ENCODE peak calls at places on chromosomes 4 and X, in four cellular contexts. One of them, this sample, is unnamed.

GRCh38 chr4:48069026-48069425 is 52.5 kb downstream of the NIPAL1 start:
- DNase-seq in gastrocnemius medialis: no peak
- DNase-seq in uterus: no peak
- DNase-seq in spleen: no peak
- DNase-seq in this sample: no peak

GRCh38 chr4:52372269-52372668 is 286.8 kb downstream of the USP46 start:
- DNase-seq in spleen: no peak
- DNase-seq in gastrocnemius medialis: no peak
- DNase-seq in uterus: no peak
- DNase-seq in this sample: no peak

GRCh38 chr4:182062936-182063335 is 180.3 kb upstream of the TENM3 start:
- DNase-seq in spleen: no peak
- DNase-seq in gastrocnemius medialis: no peak
- DNase-seq in uterus: no peak
- DNase-seq in this sample: no peak

GRCh38 chrX:77070108-77070918 is 376.9 kb upstream of the FGF16 start:
- DNase-seq in gastrocnemius medialis: no peak
- DNase-seq in spleen: no peak
- DNase-seq in uterus: no peak
- DNase-seq in this sample: no peak

GRCh38 chrX:139691843-139692505 is 16.0 kb downstream of the MCF2 start:
- DNase-seq in gastrocnemius medialis: no peak
- DNase-seq in spleen: peak
- DNase-seq in uterus: no peak
- DNase-seq in this sample: no peak

GRCh38 chrX:129596077-129596476 is 56.0 kb downstream of the OCRL start:
- DNase-seq in spleen: no peak
- DNase-seq in gastrocnemius medialis: no peak
- DNase-seq in uterus: no peak
- DNase-seq in this sample: no peak

GRCh38 chrX:23980063-23980462 is 46.9 kb downstream of the KLHL15 start:
- DNase-seq in gastrocnemius medialis: no peak
- DNase-seq in spleen: no peak
- DNase-seq in uterus: no peak
- DNase-seq in this sample: no peak

GRCh38 chrX:135112096-135112729 is 8.1 kb downstream of the ETDB start:
- DNase-seq in uterus: no peak
- DNase-seq in spleen: no peak
- DNase-seq in gastrocnemius medialis: no peak
- DNase-seq in this sample: no peak

GRCh38 chr4:86970447-86971354 is 35.9 kb downstream of the AFF1 start:
- DNase-seq in uterus: no peak
- DNase-seq in gastrocnemius medialis: no peak
- DNase-seq in spleen: no peak
- DNase-seq in this sample: no peak

GRCh38 chr4:44162538-44163270 is 285.9 kb downstream of the KCTD8 start:
- DNase-seq in uterus: no peak
- DNase-seq in gastrocnemius medialis: no peak
- DNase-seq in spleen: no peak
- DNase-seq in this sample: no peak

GRCh38 chrX:27186671-27187070 is 276.5 kb downstream of the PPP4R3C start:
- DNase-seq in gastrocnemius medialis: no peak
- DNase-seq in uterus: no peak
- DNase-seq in spleen: no peak
- DNase-seq in this sample: no peak

GRCh38 chr4:3269105-3269927 is 20.4 kb downstream of the MSANTD1 start:
- DNase-seq in uterus: no peak
- DNase-seq in gastrocnemius medialis: no peak
- DNase-seq in spleen: no peak
- DNase-seq in this sample: peak

GRCh38 chr4:61630548-61630947 is 430.4 kb downstream of the ADGRL3 start:
- DNase-seq in uterus: no peak
- DNase-seq in spleen: no peak
- DNase-seq in gastrocnemius medialis: no peak
- DNase-seq in this sample: no peak

GRCh38 chr4:114271031-114271430 is 291.6 kb upstream of the ARSJ start:
- DNase-seq in gastrocnemius medialis: no peak
- DNase-seq in spleen: no peak
- DNase-seq in uterus: no peak
- DNase-seq in this sample: no peak

GRCh38 chr4:145626623-145626982 is 7.4 kb downstream of the MMAA start:
- DNase-seq in uterus: no peak
- DNase-seq in spleen: no peak
- DNase-seq in gastrocnemius medialis: no peak
- DNase-seq in this sample: no peak

GRCh38 chrX:2609431-2610238 is 81.5 kb upstream of the CD99 start:
- DNase-seq in gastrocnemius medialis: no peak
- DNase-seq in uterus: no peak
- DNase-seq in spleen: no peak
- DNase-seq in this sample: no peak

GRCh38 chr4:18067031-18067430 is 45.5 kb upstream of the LCORL start:
- DNase-seq in spleen: no peak
- DNase-seq in gastrocnemius medialis: no peak
- DNase-seq in uterus: no peak
- DNase-seq in this sample: no peak

GRCh38 chrX:45505214-45505613 is 304.5 kb upstream of the DIPK2B start:
- DNase-seq in spleen: no peak
- DNase-seq in uterus: no peak
- DNase-seq in gastrocnemius medialis: no peak
- DNase-seq in this sample: no peak

GRCh38 chr4:100986360-100986868 is 360.9 kb downstream of the PPP3CA start:
- DNase-seq in spleen: peak
- DNase-seq in uterus: no peak
- DNase-seq in gastrocnemius medialis: no peak
- DNase-seq in this sample: no peak

GRCh38 chrX:994780-995179 is 217.7 kb downstream of the CRLF2 start:
- DNase-seq in gastrocnemius medialis: no peak
- DNase-seq in uterus: no peak
- DNase-seq in spleen: no peak
- DNase-seq in this sample: no peak

DNA sequence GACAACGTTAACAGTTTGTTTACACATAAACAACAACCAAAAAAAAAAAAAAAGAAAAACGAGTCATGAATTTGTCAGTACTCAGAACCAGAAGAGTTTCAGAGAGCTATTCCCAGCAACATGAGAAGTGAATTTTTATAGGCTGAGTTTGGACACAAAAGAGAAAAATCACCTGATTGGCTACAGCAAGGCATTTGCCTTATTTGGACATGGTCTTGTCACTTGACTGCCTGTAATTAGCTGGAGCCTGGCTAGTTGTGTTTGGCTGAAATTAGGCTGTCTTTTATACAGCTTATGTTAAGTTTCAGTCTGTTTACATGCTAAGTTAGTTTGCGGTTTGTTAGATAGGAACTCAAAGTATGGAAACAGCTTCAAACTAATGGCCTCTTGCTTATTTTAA is 880 bp upstream of the TEX13A start:
- DNase-seq in spleen: no peak
- DNase-seq in uterus: no peak
- DNase-seq in gastrocnemius medialis: no peak
- DNase-seq in this sample: no peak
- TF ChIP-seq POLR2A in spleen: no peak
- TF ChIP-seq POLR2A in uterus: no peak
- TF ChIP-seq POLR2A in gastrocnemius medialis: no peak
- TF ChIP-seq POLR2A in this sample: no peak

GRCh38 chrX:55028040-55028439 is 2.7 kb downstream of the ALAS2 start:
- DNase-seq in gastrocnemius medialis: no peak
- DNase-seq in spleen: no peak
- DNase-seq in uterus: no peak
- DNase-seq in this sample: no peak
- TF ChIP-seq POLR2A in gastrocnemius medialis: no peak
- TF ChIP-seq POLR2A in spleen: no peak
- TF ChIP-seq POLR2A in uterus: no peak
- TF ChIP-seq POLR2A in this sample: no peak

GRCh38 chr4:7030856-7031255 is 12.3 kb upstream of the TADA2B start:
- DNase-seq in gastrocnemius medialis: no peak
- DNase-seq in spleen: peak
- DNase-seq in uterus: no peak
- DNase-seq in this sample: no peak

GRCh38 chr4:7032591-7032990 is 10.6 kb upstream of the TADA2B start:
- DNase-seq in gastrocnemius medialis: no peak
- DNase-seq in uterus: no peak
- DNase-seq in spleen: no peak
- DNase-seq in this sample: no peak

GRCh38 chr4:7037425-7037824 is 5.7 kb upstream of the TADA2B start:
- DNase-seq in gastrocnemius medialis: no peak
- DNase-seq in uterus: no peak
- DNase-seq in spleen: peak
- DNase-seq in this sample: no peak

GRCh38 chr4:7031526-7032449 is 11.4 kb upstream of the TADA2B start:
- DNase-seq in gastrocnemius medialis: no peak
- DNase-seq in spleen: no peak
- DNase-seq in uterus: no peak
- DNase-seq in this sample: peak

GRCh38 chr4:7034262-7035081 is 8.7 kb upstream of the TADA2B start:
- DNase-seq in gastrocnemius medialis: no peak
- DNase-seq in uterus: no peak
- DNase-seq in spleen: peak
- DNase-seq in this sample: peak
- TF ChIP-seq POLR2A in gastrocnemius medialis: no peak
- TF ChIP-seq POLR2A in uterus: no peak
- TF ChIP-seq POLR2A in spleen: no peak
- TF ChIP-seq POLR2A in this sample: no peak

GRCh38 chr4:19152264-19152663 is 1099.4 kb upstream of the SLIT2 start:
- DNase-seq in spleen: no peak
- DNase-seq in uterus: no peak
- DNase-seq in gastrocnemius medialis: no peak
- DNase-seq in this sample: no peak

GRCh38 chr4:19158451-19158850 is 1093.3 kb upstream of the SLIT2 start:
- DNase-seq in gastrocnemius medialis: no peak
- DNase-seq in spleen: no peak
- DNase-seq in uterus: no peak
- DNase-seq in this sample: no peak

GRCh38 chr4:19156786-19157185 is 1094.9 kb upstream of the SLIT2 start:
- DNase-seq in gastrocnemius medialis: no peak
- DNase-seq in uterus: no peak
- DNase-seq in spleen: no peak
- DNase-seq in this sample: no peak

GRCh38 chr4:19151684-19152083 is 1100.0 kb upstream of the SLIT2 start:
- DNase-seq in gastrocnemius medialis: no peak
- DNase-seq in spleen: no peak
- DNase-seq in uterus: no peak
- DNase-seq in this sample: no peak

GRCh38 chr4:19155568-19155967 is 1096.1 kb upstream of the SLIT2 start:
- DNase-seq in uterus: no peak
- DNase-seq in gastrocnemius medialis: no peak
- DNase-seq in spleen: no peak
- DNase-seq in this sample: no peak
- TF ChIP-seq POLR2A in uterus: no peak
- TF ChIP-seq POLR2A in gastrocnemius medialis: no peak
- TF ChIP-seq POLR2A in spleen: no peak
- TF ChIP-seq POLR2A in this sample: no peak

DNA sequence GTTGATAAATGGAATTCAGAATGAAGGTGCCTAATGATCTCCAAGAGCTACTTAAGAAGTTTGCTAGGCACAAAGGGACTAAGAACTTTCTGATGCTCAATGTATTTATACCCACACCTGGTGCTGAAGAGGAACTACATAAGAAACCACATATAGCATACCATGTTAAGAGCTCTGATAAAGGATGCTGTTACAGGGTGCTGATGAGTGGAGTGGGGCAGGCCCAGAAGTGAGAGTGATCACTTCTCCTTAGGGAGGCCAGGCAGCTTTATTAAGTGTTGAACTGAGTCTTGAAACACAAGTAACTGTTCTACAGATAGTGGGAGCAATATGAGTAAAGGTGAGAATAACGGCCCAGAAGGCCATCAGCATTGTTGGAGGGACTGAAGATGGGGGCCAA is 68.3 kb upstream of the CHRDL1 start:
- DNase-seq in gastrocnemius medialis: no peak
- DNase-seq in spleen: no peak
- DNase-seq in uterus: no peak
- DNase-seq in this sample: no peak
- TF ChIP-seq POLR2A in gastrocnemius medialis: no peak
- TF ChIP-seq POLR2A in spleen: no peak
- TF ChIP-seq POLR2A in uterus: no peak
- TF ChIP-seq POLR2A in this sample: no peak

GRCh38 chr4:168318266-168318895 is at the start of gene DDX60:
- DNase-seq in spleen: peak
- DNase-seq in gastrocnemius medialis: peak
- DNase-seq in uterus: peak
- DNase-seq in this sample: peak
- TF ChIP-seq POLR2A in spleen: peak
- TF ChIP-seq POLR2A in gastrocnemius medialis: no peak
- TF ChIP-seq POLR2A in uterus: no peak
- TF ChIP-seq POLR2A in this sample: no peak

This sample was measured in suprapubic skin.